ENCODE peak calls at places on chromosomes 4 and X, in ten cellular contexts. B is ACHN; F is CD4-positive, alpha-beta memory T cell; W is stimulated activated CD4-positive, alpha-beta T cell treated with anti-CD3 and anti-CD28 coated beads, Interleukin-15, amount 100 ng/mL, for 24 hours; X is foreskin fibroblast; H is SHP77; R is WTC11; P is GM23248; D is NCI-H226; L is NCI-H1930. J is an unnamed sample.

GRCh38 chr4:148214529-148215166 is 227.6 kb downstream of the NR3C2 start:
- DNase-seq in B (no peak), F (no peak), W (no peak), X (no peak), H (no peak), R (no peak), P (peak), D (no peak), L (no peak), J (no peak)

GRCh38 chrX:110442631-110443030 is 84.0 kb downstream of the RTL9 start:
- DNase-seq in B (peak), F (no peak), W (peak), X (no peak), H (no peak), R (peak), P (peak), D (peak), L (no peak), J (no peak)

GRCh38 chr4:30989508-30989907 is 269.3 kb downstream of the PCDH7 start:
- DNase-seq in B (no peak), F (no peak), W (no peak), X (no peak), H (no peak), R (no peak), P (no peak), D (no peak), L (no peak), J (no peak)

GRCh38 chr4:77635246-77635645 is 29.6 kb downstream of the CXCL13 start:
- DNase-seq in B (no peak), F (no peak), W (no peak), X (no peak), H (no peak), R (no peak), P (no peak), D (no peak), L (no peak), J (no peak)

GRCh38 chr4:121514443-121514842 is 133.6 kb upstream of the QRFPR start:
- DNase-seq in B (no peak), F (no peak), W (no peak), X (no peak), H (no peak), R (peak), P (no peak), D (no peak), L (no peak), J (no peak)

GRCh38 chrX:9566150-9566621 is 101.3 kb downstream of the TBL1X start:
- DNase-seq in B (peak), F (no peak), W (peak), X (peak), H (no peak), R (no peak), P (peak), D (peak), L (no peak), J (peak)

GRCh38 chr4:110515676-110516075 is 39.7 kb downstream of the ENPEP start:
- DNase-seq in B (peak), F (no peak), W (no peak), X (no peak), H (no peak), R (no peak), P (no peak), D (no peak), L (no peak), J (no peak)

GRCh38 chr4:30001628-30002027 is 718.5 kb upstream of the PCDH7 start:
- DNase-seq in B (no peak), F (no peak), W (no peak), X (no peak), H (no peak), R (no peak), P (no peak), D (no peak), L (no peak), J (no peak)

GRCh38 chr4:138560448-138560847 is 318.3 kb upstream of the SLC7A11 start:
- DNase-seq in B (no peak), F (no peak), W (no peak), X (no peak), H (no peak), R (peak), P (no peak), D (no peak), L (no peak), J (no peak)

GRCh38 chr4:53686521-53686920 is 95.2 kb upstream of the LNX1 start:
- DNase-seq in B (no peak), F (no peak), W (no peak), X (no peak), H (no peak), R (no peak), P (peak), D (no peak), L (no peak), J (no peak)

GRCh38 chr4:140004580-140005314 is 149.2 kb downstream of the MAML3 start:
- DNase-seq in B (no peak), F (no peak), W (no peak), X (peak), H (no peak), R (peak), P (peak), D (no peak), L (peak), J (no peak)

GRCh38 chr4:173469622-173470021 is 60.4 kb downstream of the HAND2 start:
- DNase-seq in B (no peak), F (no peak), W (no peak), X (no peak), H (no peak), R (no peak), P (no peak), D (no peak), L (no peak), J (no peak)

J was measured in lower leg skin.